ENCODE peak calls at places on chromosome 21, in seven cellular contexts. C, F, U, E, V, M and Y are unnamed samples.

GRCh38 chr21:17512245-17513213 is at the start of gene CXADR:
- DNase-seq in C (no peak), F (peak), U (peak), E (peak), V (peak), M (peak), Y (no peak)

GRCh38 chr21:28752131-28752530 is 240.5 kb downstream of the LTN1 start:
- DNase-seq in C (no peak), F (no peak), U (no peak), E (no peak), V (no peak), M (no peak), Y (no peak)

GRCh38 chr21:25170681-25171080 is 436.6 kb downstream of the MRPL39 start:
- DNase-seq in C (no peak), F (no peak), U (no peak), E (no peak), V (no peak), M (no peak), Y (no peak)

GRCh38 chr21:31284797-31285397 is 59.2 kb downstream of the TIAM1 start:
- DNase-seq in C (no peak), F (peak), U (no peak), E (no peak), V (peak), M (no peak), Y (no peak)

GRCh38 chr21:37670883-37671282 is 245.4 kb downstream of the KCNJ6 start:
- DNase-seq in C (no peak), F (peak), U (peak), E (no peak), V (peak), M (peak), Y (no peak)

GRCh38 chr21:28826569-28826968 is 166.1 kb downstream of the LTN1 start:
- DNase-seq in C (no peak), F (no peak), U (no peak), E (no peak), V (no peak), M (no peak), Y (no peak)

GRCh38 chr21:31732891-31733520 is 1.1 kb upstream of the SCAF4 start:
- DNase-seq in C (no peak), F (peak), U (no peak), E (no peak), V (no peak), M (no peak), Y (no peak)

GRCh38 chr21:20999567-21000169 is 1.5 kb downstream of the NCAM2 start:
- DNase-seq in C (no peak), F (peak), U (peak), E (no peak), V (peak), M (peak), Y (no peak)

GRCh38 chr21:36980280-36981048 is 14.0 kb upstream of the HLCS start:
- DNase-seq in C (no peak), F (peak), U (peak), E (peak), V (no peak), M (peak), Y (no peak)

GRCh38 chr21:43778469-43779335 is 2.6 kb upstream of the CSTB start:
- DNase-seq in C (no peak), F (no peak), U (peak), E (no peak), V (peak), M (no peak), Y (no peak)

GRCh38 chr21:26116456-26117011 is 54.0 kb downstream of the APP start:
- DNase-seq in C (no peak), F (peak), U (peak), E (no peak), V (peak), M (no peak), Y (no peak)

GRCh38 chr21:34072145-34073031 is 990 bp upstream of the MRPS6 start:
- DNase-seq in C (no peak), F (no peak), U (peak), E (no peak), V (no peak), M (no peak), Y (no peak)
- H3K4me3 ChIP-seq in C (peak), F (peak), U (peak), E (peak), V (peak), M (peak), Y (peak)

GRCh38 chr21:35036521-35037383 is 12.3 kb downstream of the RUNX1 start:
- DNase-seq in C (no peak), F (no peak), U (no peak), E (no peak), V (no peak), M (no peak), Y (no peak)
- H3K27ac ChIP-seq in C (no peak), F (no peak), U (no peak), E (no peak), V (no peak), M (no peak), Y (no peak)

GRCh38 chr21:45509566-45510465 is 32.4 kb downstream of the SLC19A1 start:
- DNase-seq in C (no peak), F (no peak), U (no peak), E (no peak), V (no peak), M (no peak), Y (no peak)
- TF ChIP-seq CTCF in C (no peak), F (no peak), U (no peak), E (no peak), V (no peak), M (no peak), Y (no peak)

DNA sequence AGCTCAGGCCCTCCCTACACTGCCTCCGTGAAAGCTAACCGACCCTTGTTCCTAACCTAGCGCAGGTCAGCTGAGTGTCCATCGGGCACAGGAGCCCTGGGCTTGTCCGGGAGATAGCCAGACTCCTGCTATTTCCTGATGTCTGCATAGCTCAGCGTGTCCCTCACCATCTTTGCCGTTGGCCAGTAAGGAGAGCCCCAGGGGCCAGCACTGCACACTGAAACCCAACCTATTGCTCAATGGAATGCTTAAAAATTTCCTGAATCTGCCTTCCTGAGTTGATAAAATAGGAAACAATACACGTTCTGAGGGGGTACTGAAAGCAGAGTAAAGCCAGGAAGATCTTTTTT is 2.2 kb downstream of the RUNX1 start:
- DNase-seq in C (no peak), F (no peak), U (no peak), E (no peak), V (no peak), M (no peak), Y (no peak)
- H3K4me3 ChIP-seq in C (peak), F (no peak), U (peak), E (no peak), V (no peak), M (no peak), Y (peak)

GRCh38 chr21:16422702-16423101 is 692.9 kb downstream of the USP25 start:
- DNase-seq in C (no peak), F (peak), U (no peak), E (no peak), V (no peak), M (peak), Y (no peak)
- H3K27ac ChIP-seq in C (no peak), F (no peak), U (no peak), E (peak), V (no peak), M (peak), Y (peak)

DNA sequence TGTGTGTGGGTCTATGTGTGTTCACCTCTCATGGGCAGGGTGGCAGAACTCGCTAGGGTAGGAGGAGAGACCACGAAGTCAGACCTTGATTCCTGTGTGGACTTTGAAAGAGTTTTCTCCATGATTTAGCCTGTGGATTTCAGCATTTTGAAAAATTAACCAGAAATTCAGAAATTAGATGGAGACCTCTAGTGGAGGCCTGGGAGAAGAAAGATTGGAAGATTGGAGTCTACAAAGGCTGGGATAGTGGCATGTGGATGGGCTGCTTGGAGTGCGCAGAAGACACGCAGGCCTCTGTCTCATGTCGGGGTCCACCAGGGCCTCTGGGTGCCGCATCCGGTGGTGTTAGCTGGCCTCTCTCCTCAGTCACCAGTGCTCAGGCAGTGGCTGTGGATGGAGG is 18.9 kb upstream of the IGSF5 start:
- DNase-seq in C (no peak), F (no peak), U (peak), E (no peak), V (no peak), M (no peak), Y (no peak)
- TF ChIP-seq CTCF in C (no peak), F (no peak), U (peak), E (no peak), V (peak), M (no peak), Y (no peak)

GRCh38 chr21:44967082-44968047 is 27.5 kb downstream of the SLX9 start:
- DNase-seq in C (no peak), F (no peak), U (no peak), E (no peak), V (no peak), M (no peak), Y (no peak)

GRCh38 chr21:44966135-44967081 is 26.6 kb downstream of the SLX9 start:
- DNase-seq in C (no peak), F (peak), U (no peak), E (peak), V (no peak), M (no peak), Y (no peak)

GRCh38 chr21:44962481-44962966 is 22.7 kb downstream of the SLX9 start:
- DNase-seq in C (no peak), F (peak), U (no peak), E (no peak), V (peak), M (peak), Y (no peak)

GRCh38 chr21:44964381-44964780 is 24.6 kb downstream of the SLX9 start:
- DNase-seq in C (no peak), F (no peak), U (no peak), E (no peak), V (no peak), M (no peak), Y (no peak)

GRCh38 chr21:44965251-44966022 is 25.6 kb downstream of the SLX9 start:
- DNase-seq in C (no peak), F (peak), U (no peak), E (no peak), V (peak), M (no peak), Y (no peak)
- H3K4me3 ChIP-seq in C (no peak), F (no peak), U (no peak), E (no peak), V (no peak), M (no peak), Y (no peak)

GRCh38 chr21:45294509-45295291 is 7.0 kb upstream of the POFUT2 start:
- DNase-seq in C (peak), F (peak), U (peak), E (peak), V (peak), M (peak), Y (peak)
- H3K27ac ChIP-seq in C (peak), F (peak), U (peak), E (peak), V (peak), M (peak), Y (peak)

GRCh38 chr21:46316708-46317324 is 6.9 kb downstream of the C21orf58 start:
- DNase-seq in C (no peak), F (no peak), U (no peak), E (no peak), V (no peak), M (no peak), Y (no peak)

GRCh38 chr21:46318464-46318845 is 5.2 kb downstream of the C21orf58 start:
- DNase-seq in C (no peak), F (no peak), U (no peak), E (no peak), V (no peak), M (no peak), Y (no peak)

GRCh38 chr21:46311568-46311967 is 12.1 kb downstream of the C21orf58 start:
- DNase-seq in C (no peak), F (no peak), U (no peak), E (no peak), V (no peak), M (no peak), Y (no peak)

GRCh38 chr21:46317710-46318463 is 5.8 kb downstream of the C21orf58 start:
- DNase-seq in C (no peak), F (no peak), U (no peak), E (no peak), V (no peak), M (no peak), Y (no peak)

DNA sequence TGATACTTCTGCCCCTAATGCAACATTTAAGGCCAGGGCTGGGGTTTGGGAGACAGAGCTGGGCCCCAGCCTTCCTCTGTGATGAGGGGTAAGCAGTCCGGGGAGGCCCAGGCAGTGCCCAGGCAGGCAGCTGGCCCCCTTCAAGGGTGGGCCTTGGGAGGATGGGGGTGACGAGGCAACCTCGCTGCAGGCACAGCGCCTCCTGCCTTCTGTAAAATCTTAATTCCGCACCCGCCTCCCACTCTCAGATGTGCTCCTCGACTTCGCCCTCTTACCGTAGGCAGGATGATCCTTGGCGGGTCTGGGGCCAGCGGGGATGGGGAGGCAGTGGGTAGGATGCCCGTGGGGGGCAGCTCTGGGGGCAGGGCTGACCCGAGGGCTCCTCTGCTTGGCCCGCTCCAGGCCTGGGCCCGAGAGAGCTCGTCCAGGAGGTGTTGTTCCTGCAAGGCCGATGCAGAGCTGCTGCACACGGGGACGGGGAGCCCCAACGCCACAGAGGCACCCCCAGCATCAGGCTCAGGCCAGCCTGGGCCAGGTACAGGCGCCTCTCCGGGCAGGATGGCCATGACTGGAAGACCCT is 9.1 kb downstream of the C21orf58 start:
- DNase-seq in C (no peak), F (no peak), U (no peak), E (no peak), V (no peak), M (no peak), Y (no peak)
- TF ChIP-seq CTCF in C (no peak), F (no peak), U (no peak), E (no peak), V (no peak), M (no peak), Y (no peak)

GRCh38 chr21:42123509-42123908 is 52.4 kb downstream of the UMODL1 start:
- DNase-seq in C (no peak), F (no peak), U (no peak), E (no peak), V (no peak), M (no peak), Y (no peak)

GRCh38 chr21:42121792-42122191 is 50.7 kb downstream of the UMODL1 start:
- DNase-seq in C (no peak), F (no peak), U (peak), E (no peak), V (no peak), M (no peak), Y (no peak)

GRCh38 chr21:42124081-42124480 is 53.0 kb downstream of the UMODL1 start:
- DNase-seq in C (no peak), F (no peak), U (no peak), E (no peak), V (no peak), M (no peak), Y (no peak)

GRCh38 chr21:42122398-42122797 is 51.3 kb downstream of the UMODL1 start:
- DNase-seq in C (no peak), F (no peak), U (no peak), E (no peak), V (no peak), M (no peak), Y (no peak)

DNA sequence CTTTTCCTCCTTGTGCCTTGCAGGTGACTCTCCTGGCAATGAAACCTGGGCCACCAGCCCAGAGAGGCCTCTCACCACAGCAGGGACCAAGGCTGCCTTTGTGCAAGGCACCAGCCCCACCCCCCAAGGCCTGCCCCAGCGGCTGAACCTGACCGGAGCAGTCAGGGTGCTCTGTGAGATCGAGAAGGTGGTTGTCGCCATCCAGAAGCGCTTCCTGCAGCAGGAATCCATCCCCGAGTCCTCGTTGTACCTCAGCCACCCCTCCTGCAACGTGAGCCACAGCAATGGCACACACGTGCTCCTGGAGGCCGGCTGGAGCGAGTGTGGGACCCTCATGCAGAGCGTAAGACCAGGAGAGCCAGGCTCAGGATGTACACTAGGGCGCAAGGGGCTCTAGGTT is 51.7 kb downstream of the UMODL1 start:
- DNase-seq in C (no peak), F (no peak), U (no peak), E (no peak), V (no peak), M (no peak), Y (no peak)
- H3K4me3 ChIP-seq in C (no peak), F (no peak), U (no peak), E (no peak), V (no peak), M (no peak), Y (no peak)